ENCODE peak calls at places on chromosomes 7 and 10, in five cellular contexts. One of them, this sample, is unnamed.

GRCh38 chr7:132428247-132428919 is 147.9 kb downstream of the PLXNA4 start:
- DNase-seq in AG09319: no peak
- DNase-seq in PC-3: no peak
- DNase-seq in GM13976: no peak
- DNase-seq in Peyer's patch: no peak
- DNase-seq in this sample: no peak

GRCh38 chr7:83060218-83060617 is 102.5 kb downstream of the PCLO start:
- DNase-seq in Peyer's patch: peak; percentile 15
- DNase-seq in GM13976: no peak
- DNase-seq in PC-3: no peak
- DNase-seq in AG09319: no peak
- DNase-seq in this sample: no peak

GRCh38 chr7:17392846-17393245 is 94.4 kb downstream of the AHR start:
- DNase-seq in PC-3: no peak
- DNase-seq in AG09319: no peak
- DNase-seq in GM13976: no peak
- DNase-seq in Peyer's patch: no peak
- DNase-seq in this sample: no peak

GRCh38 chr10:129658673-129659072 is 191.6 kb downstream of the MGMT start:
- DNase-seq in Peyer's patch: no peak
- DNase-seq in PC-3: peak; percentile 30
- DNase-seq in AG09319: no peak
- DNase-seq in GM13976: no peak
- DNase-seq in this sample: no peak

GRCh38 chr7:51298912-51299311 is 17.7 kb downstream of the COBL start:
- DNase-seq in PC-3: no peak
- DNase-seq in Peyer's patch: no peak
- DNase-seq in AG09319: no peak
- DNase-seq in GM13976: no peak
- DNase-seq in this sample: no peak

GRCh38 chr7:21747806-21748205 is 197.9 kb downstream of the CDCA7L start:
- DNase-seq in AG09319: no peak
- DNase-seq in Peyer's patch: no peak
- DNase-seq in GM13976: no peak
- DNase-seq in PC-3: no peak
- DNase-seq in this sample: no peak

GRCh38 chr7:157568785-157569584 is 232.2 kb downstream of the DNAJB6 start:
- DNase-seq in GM13976: peak; percentile 56
- DNase-seq in AG09319: no peak
- DNase-seq in PC-3: no peak
- DNase-seq in Peyer's patch: peak; percentile 59
- DNase-seq in this sample: peak; percentile 35

GRCh38 chr10:122149138-122149606 is 121.9 kb upstream of the BTBD16 start:
- DNase-seq in Peyer's patch: no peak
- DNase-seq in PC-3: no peak
- DNase-seq in GM13976: no peak
- DNase-seq in AG09319: no peak
- DNase-seq in this sample: no peak

GRCh38 chr10:28984431-28984830 is 304.4 kb upstream of the LYZL1 start:
- DNase-seq in Peyer's patch: peak; percentile 55
- DNase-seq in AG09319: peak; percentile 54
- DNase-seq in GM13976: no peak
- DNase-seq in PC-3: peak; percentile 84
- DNase-seq in this sample: no peak

GRCh38 chr10:121307411-121307980 is 290.7 kb downstream of the FGFR2 start:
- DNase-seq in AG09319: no peak
- DNase-seq in GM13976: no peak
- DNase-seq in Peyer's patch: no peak
- DNase-seq in PC-3: peak; percentile 26
- DNase-seq in this sample: no peak

GRCh38 chr10:48742891-48743845 is 58.5 kb downstream of the WDFY4 start:
- DNase-seq in PC-3: no peak
- DNase-seq in Peyer's patch: no peak
- DNase-seq in GM13976: peak; percentile 43
- DNase-seq in AG09319: no peak
- DNase-seq in this sample: no peak

GRCh38 chr10:117409549-117410283 is 34.5 kb upstream of the PDZD8 start:
- DNase-seq in AG09319: no peak
- DNase-seq in PC-3: peak; percentile 20
- DNase-seq in GM13976: no peak
- DNase-seq in Peyer's patch: no peak
- DNase-seq in this sample: no peak

GRCh38 chr10:133021963-133022783 is 65.6 kb upstream of the ADGRA1 start:
- DNase-seq in PC-3: no peak
- DNase-seq in AG09319: no peak
- DNase-seq in Peyer's patch: no peak
- DNase-seq in GM13976: no peak
- DNase-seq in this sample: no peak

GRCh38 chr7:88361357-88361756 is 54.7 kb upstream of the STEAP4 start:
- DNase-seq in Peyer's patch: no peak
- DNase-seq in GM13976: no peak
- DNase-seq in PC-3: no peak
- DNase-seq in AG09319: no peak
- DNase-seq in this sample: no peak

GRCh38 chr10:91908358-91909177 is 718 bp downstream of the FGFBP3 start:
- DNase-seq in AG09319: no peak
- DNase-seq in PC-3: peak; percentile 83
- DNase-seq in Peyer's patch: peak; percentile 81
- DNase-seq in GM13976: peak; percentile 89
- DNase-seq in this sample: peak; percentile 68

GRCh38 chr7:129024125-129024524 is 30.8 kb downstream of the TNPO3 start:
- DNase-seq in Peyer's patch: no peak
- DNase-seq in PC-3: no peak
- DNase-seq in GM13976: no peak
- DNase-seq in AG09319: no peak
- DNase-seq in this sample: no peak

GRCh38 chr7:151954866-151955820 is 1.1 kb upstream of the GALNTL5 start:
- DNase-seq in GM13976: no peak
- DNase-seq in PC-3: no peak
- DNase-seq in Peyer's patch: no peak
- DNase-seq in AG09319: no peak
- DNase-seq in this sample: no peak

GRCh38 chr7:1719913-1720312 is 49.8 kb downstream of the ELFN1 start:
- DNase-seq in GM13976: no peak
- DNase-seq in AG09319: no peak
- DNase-seq in Peyer's patch: no peak
- DNase-seq in PC-3: no peak
- DNase-seq in this sample: no peak

GRCh38 chr10:130066743-130067142 is 43.9 kb downstream of the C10orf143 start:
- DNase-seq in AG09319: no peak
- DNase-seq in GM13976: no peak
- DNase-seq in Peyer's patch: no peak
- DNase-seq in PC-3: no peak
- DNase-seq in this sample: no peak

GRCh38 chr10:128440513-128441160 is 314.4 kb upstream of the MKI67 start:
- DNase-seq in AG09319: no peak
- DNase-seq in GM13976: no peak
- DNase-seq in Peyer's patch: no peak
- DNase-seq in PC-3: no peak
- DNase-seq in this sample: no peak

GRCh38 chr10:14880201-14880600 is 1.5 kb downstream of the SUV39H2 start:
- DNase-seq in AG09319: no peak
- DNase-seq in GM13976: no peak
- DNase-seq in Peyer's patch: no peak
- DNase-seq in PC-3: peak; percentile 18
- DNase-seq in this sample: no peak

GRCh38 chr7:95636140-95636539 is 39.8 kb upstream of the PDK4 start:
- DNase-seq in AG09319: no peak
- DNase-seq in GM13976: no peak
- DNase-seq in Peyer's patch: no peak
- DNase-seq in PC-3: peak; percentile 44
- DNase-seq in this sample: no peak

GRCh38 chr10:65968871-65969270 is 957.0 kb upstream of the LRRTM3 start:
- DNase-seq in PC-3: peak; percentile 50
- DNase-seq in GM13976: no peak
- DNase-seq in AG09319: no peak
- DNase-seq in Peyer's patch: no peak
- DNase-seq in this sample: no peak

GRCh38 chr10:131313377-131313776 is 1.9 kb upstream of the TCERG1L start:
- DNase-seq in GM13976: no peak
- DNase-seq in PC-3: no peak
- DNase-seq in AG09319: no peak
- DNase-seq in Peyer's patch: no peak
- DNase-seq in this sample: no peak

GRCh38 chr10:111057006-111057405 is 19.8 kb upstream of the ADRA2A start:
- DNase-seq in AG09319: no peak
- DNase-seq in PC-3: no peak
- DNase-seq in Peyer's patch: no peak
- DNase-seq in GM13976: no peak
- DNase-seq in this sample: no peak

GRCh38 chr10:128963246-128964099 is 503.6 kb upstream of the MGMT start:
- DNase-seq in PC-3: no peak
- DNase-seq in Peyer's patch: no peak
- DNase-seq in GM13976: no peak
- DNase-seq in AG09319: no peak
- DNase-seq in this sample: no peak

GRCh38 chr10:49106451-49106850 is 8.9 kb downstream of the VSTM4 start:
- DNase-seq in PC-3: no peak
- DNase-seq in AG09319: no peak
- DNase-seq in GM13976: no peak
- DNase-seq in Peyer's patch: no peak
- DNase-seq in this sample: no peak

GRCh38 chr7:90756366-90756765 is 160.2 kb downstream of the CDK14 start:
- DNase-seq in PC-3: no peak
- DNase-seq in Peyer's patch: no peak
- DNase-seq in GM13976: no peak
- DNase-seq in AG09319: no peak
- DNase-seq in this sample: no peak

GRCh38 chr7:11486271-11486670 is 345.7 kb downstream of the THSD7A start:
- DNase-seq in PC-3: peak; percentile 23
- DNase-seq in GM13976: no peak
- DNase-seq in Peyer's patch: no peak
- DNase-seq in AG09319: no peak
- DNase-seq in this sample: no peak

GRCh38 chr10:42755591-42756093 is 27.0 kb upstream of the BMS1 start:
- DNase-seq in AG09319: no peak
- DNase-seq in PC-3: no peak
- DNase-seq in GM13976: no peak
- DNase-seq in Peyer's patch: no peak
- DNase-seq in this sample: no peak

GRCh38 chr7:120052884-120053382 is 220.0 kb upstream of the KCND2 start:
- DNase-seq in GM13976: no peak
- DNase-seq in PC-3: peak; percentile 63
- DNase-seq in AG09319: peak; percentile 88
- DNase-seq in Peyer's patch: no peak
- DNase-seq in this sample: no peak

GRCh38 chr10:126387931-126388911 is at the start of gene ADAM12:
- DNase-seq in GM13976: peak; percentile 15
- DNase-seq in AG09319: no peak
- DNase-seq in PC-3: peak; percentile 32
- DNase-seq in Peyer's patch: no peak
- DNase-seq in this sample: no peak

GRCh38 chr7:116801092-116801710 is 61.2 kb upstream of the CAPZA2 start:
- DNase-seq in Peyer's patch: no peak
- DNase-seq in GM13976: no peak
- DNase-seq in AG09319: no peak
- DNase-seq in PC-3: peak; percentile 73
- DNase-seq in this sample: no peak

GRCh38 chr7:114084381-114085312 is 165.8 kb upstream of the PPP1R3A start:
- DNase-seq in GM13976: peak; percentile 46
- DNase-seq in AG09319: no peak
- DNase-seq in PC-3: no peak
- DNase-seq in Peyer's patch: peak; percentile 75
- DNase-seq in this sample: no peak

GRCh38 chr7:116876664-116877442 is 14.5 kb downstream of the CAPZA2 start:
- DNase-seq in GM13976: no peak
- DNase-seq in PC-3: no peak
- DNase-seq in AG09319: no peak
- DNase-seq in Peyer's patch: peak; percentile 64
- DNase-seq in this sample: no peak

GRCh38 chr7:155007947-155008346 is 5.0 kb upstream of the PAXIP1 start:
- DNase-seq in AG09319: no peak
- DNase-seq in Peyer's patch: no peak
- DNase-seq in PC-3: no peak
- DNase-seq in GM13976: no peak
- DNase-seq in this sample: no peak

GRCh38 chr7:96734343-96734742 is 24.7 kb upstream of the SEM1 start:
- DNase-seq in AG09319: no peak
- DNase-seq in Peyer's patch: no peak
- DNase-seq in PC-3: no peak
- DNase-seq in GM13976: no peak
- DNase-seq in this sample: no peak

GRCh38 chr10:96513686-96514551 is at the start of gene TLL2:
- DNase-seq in AG09319: peak; percentile 56
- DNase-seq in GM13976: peak; percentile 92
- DNase-seq in PC-3: peak; percentile 69
- DNase-seq in Peyer's patch: peak; percentile 92
- DNase-seq in this sample: peak; percentile 56

GRCh38 chr7:127512587-127512986 is 72.8 kb downstream of the GCC1 start:
- DNase-seq in GM13976: no peak
- DNase-seq in AG09319: no peak
- DNase-seq in Peyer's patch: no peak
- DNase-seq in PC-3: no peak
- DNase-seq in this sample: no peak

GRCh38 chr7:127516320-127516719 is 69.1 kb downstream of the GCC1 start:
- DNase-seq in PC-3: no peak
- DNase-seq in GM13976: no peak
- DNase-seq in Peyer's patch: no peak
- DNase-seq in AG09319: no peak
- DNase-seq in this sample: no peak

GRCh38 chr7:127513311-127513710 is 72.1 kb downstream of the GCC1 start:
- DNase-seq in PC-3: no peak
- DNase-seq in Peyer's patch: no peak
- DNase-seq in GM13976: no peak
- DNase-seq in AG09319: no peak
- DNase-seq in this sample: no peak

GRCh38 chr7:127514499-127514898 is 70.9 kb downstream of the GCC1 start:
- DNase-seq in Peyer's patch: no peak
- DNase-seq in GM13976: peak; percentile 45
- DNase-seq in AG09319: no peak
- DNase-seq in PC-3: peak; percentile 57
- DNase-seq in this sample: no peak
- TF ChIP-seq CTCF in Peyer's patch: peak; percentile 35
- TF ChIP-seq CTCF in GM13976: no peak
- TF ChIP-seq CTCF in AG09319: peak; percentile 35
- TF ChIP-seq CTCF in PC-3: peak; percentile 62
- TF ChIP-seq CTCF in this sample: no peak

GRCh38 chr7:134552105-134552504 is 3.2 kb downstream of the AKR1B15 start:
- DNase-seq in AG09319: no peak
- DNase-seq in PC-3: no peak
- DNase-seq in Peyer's patch: no peak
- DNase-seq in GM13976: no peak
- DNase-seq in this sample: no peak
- TF ChIP-seq CTCF in AG09319: peak; percentile 5
- TF ChIP-seq CTCF in PC-3: peak; percentile 44
- TF ChIP-seq CTCF in Peyer's patch: peak; percentile 44
- TF ChIP-seq CTCF in GM13976: no peak
- TF ChIP-seq CTCF in this sample: no peak

GRCh38 chr7:22822486-22823141 is at the start of gene TOMM7:
- DNase-seq in GM13976: peak; percentile 95
- DNase-seq in Peyer's patch: peak; percentile 86
- DNase-seq in PC-3: peak; percentile 96
- DNase-seq in AG09319: peak; percentile 95
- DNase-seq in this sample: peak; percentile 80
- TF ChIP-seq CTCF in GM13976: peak; percentile 39
- TF ChIP-seq CTCF in Peyer's patch: peak; percentile 59
- TF ChIP-seq CTCF in PC-3: no peak
- TF ChIP-seq CTCF in AG09319: peak; percentile 13
- TF ChIP-seq CTCF in this sample: no peak

GRCh38 chr10:18660816-18661431 is 1.7 kb downstream of the ARL5B start:
- DNase-seq in AG09319: no peak
- DNase-seq in PC-3: no peak
- DNase-seq in Peyer's patch: no peak
- DNase-seq in GM13976: no peak
- DNase-seq in this sample: no peak
- TF ChIP-seq CTCF in AG09319: no peak
- TF ChIP-seq CTCF in PC-3: no peak
- TF ChIP-seq CTCF in Peyer's patch: no peak
- TF ChIP-seq CTCF in GM13976: no peak
- TF ChIP-seq CTCF in this sample: no peak

This sample was measured in natural killer cell.